ENCODE peak calls at places on chromosomes 13 and 19, in five cellular contexts. S, F, M, U and N are unnamed samples.

GRCh38 chr13:51071493-51071892 is 39.6 kb downstream of the C13orf42 start:
- DNase-seq in S (no peak), F (no peak), M (no peak), U (no peak), N (no peak)

GRCh38 chr13:75091707-75092106 is 390.3 kb downstream of the TBC1D4 start:
- DNase-seq in S (no peak), F (no peak), M (no peak), U (no peak), N (no peak)

GRCh38 chr13:39892731-39893293 is 237.3 kb downstream of the COG6 start:
- DNase-seq in S (no peak), F (no peak), M (no peak), U (no peak), N (no peak)

GRCh38 chr19:33426621-33427475 is 53.3 kb downstream of the CEBPG start:
- DNase-seq in S (no peak), F (no peak), M (no peak), U (no peak), N (no peak)

GRCh38 chr13:41418751-41419150 is 38.6 kb upstream of the RGCC start:
- DNase-seq in S (no peak), F (no peak), M (no peak), U (no peak), N (no peak)

GRCh38 chr19:2261438-2262172 is 5.4 kb upstream of the JSRP1 start:
- DNase-seq in S (peak; percentile 67), F (peak; percentile 37), M (no peak), U (peak; percentile 71), N (no peak)

GRCh38 chr13:106156468-106156867 is 379.0 kb downstream of the EFNB2 start:
- DNase-seq in S (no peak), F (peak; percentile 78), M (peak; percentile 99), U (no peak), N (peak; percentile 92)

GRCh38 chr19:8490395-8490760 is 12.1 kb downstream of the PRAM1 start:
- DNase-seq in S (no peak), F (no peak), M (no peak), U (no peak), N (no peak)

GRCh38 chr19:34838753-34839431 is 65.9 kb upstream of the ZNF599 start:
- DNase-seq in S (peak; percentile 82), F (no peak), M (no peak), U (no peak), N (no peak)

GRCh38 chr19:40242480-40242879 is 16.0 kb upstream of the CCNP start:
- DNase-seq in S (no peak), F (no peak), M (no peak), U (no peak), N (no peak)

GRCh38 chr19:15464394-15465385 is at the start of gene RASAL3:
- DNase-seq in S (no peak), F (no peak), M (no peak), U (peak; percentile 68), N (no peak)

GRCh38 chr13:111514646-111515617 is 194.5 kb downstream of the TEX29 start:
- DNase-seq in S (no peak), F (no peak), M (no peak), U (no peak), N (no peak)

GRCh38 chr13:31385534-31385933 is 185.8 kb downstream of the B3GLCT start:
- DNase-seq in S (no peak), F (no peak), M (no peak), U (no peak), N (no peak)

GRCh38 chr13:34469212-34469983 is 472.7 kb upstream of the NBEA start:
- DNase-seq in S (no peak), F (no peak), M (no peak), U (no peak), N (no peak)

GRCh38 chr19:50823389-50824042 is at the start of gene KLK1:
- DNase-seq in S (peak; percentile 80), F (no peak), M (no peak), U (no peak), N (no peak)

GRCh38 chr19:33430674-33431277 is 57.3 kb downstream of the CEBPG start:
- DNase-seq in S (peak; percentile 83), F (peak; percentile 22), M (peak; percentile 61), U (peak; percentile 60), N (peak; percentile 34)

GRCh38 chr13:102763745-102764144 is 9.8 kb downstream of the TEX30 start:
- DNase-seq in S (no peak), F (no peak), M (no peak), U (no peak), N (no peak)

GRCh38 chr19:3977242-3978143 is 6.6 kb upstream of the DAPK3 start:
- DNase-seq in S (no peak), F (no peak), M (no peak), U (no peak), N (no peak)

GRCh38 chr13:73365240-73365639 is 306.4 kb downstream of the KLF5 start:
- DNase-seq in S (no peak), F (no peak), M (no peak), U (no peak), N (no peak)

GRCh38 chr19:46610851-46611770 is 10.0 kb downstream of the CALM3 start:
- DNase-seq in S (no peak), F (no peak), M (peak; percentile 36), U (peak; percentile 39), N (no peak)

GRCh38 chr19:30403583-30403982 is 31.4 kb downstream of the ZNF536 start:
- DNase-seq in S (no peak), F (no peak), M (no peak), U (no peak), N (no peak)

GRCh38 chr13:76522083-76522755 is 364.0 kb downstream of the KCTD12 start:
- DNase-seq in S (no peak), F (no peak), M (peak; percentile 37), U (no peak), N (no peak)

GRCh38 chr13:51760592-51760991 is 43.4 kb downstream of the DHRS12 start:
- DNase-seq in S (no peak), F (no peak), M (no peak), U (no peak), N (no peak)

GRCh38 chr13:24923305-24923640 is 159.3 kb downstream of the RNF17 start:
- DNase-seq in S (no peak), F (no peak), M (peak; percentile 75), U (peak; percentile 83), N (peak; percentile 47)

GRCh38 chr19:14081797-14082674 is 3.5 kb downstream of the C19orf67 start:
- DNase-seq in S (peak; percentile 73), F (no peak), M (peak; percentile 27), U (no peak), N (no peak)

DNA sequence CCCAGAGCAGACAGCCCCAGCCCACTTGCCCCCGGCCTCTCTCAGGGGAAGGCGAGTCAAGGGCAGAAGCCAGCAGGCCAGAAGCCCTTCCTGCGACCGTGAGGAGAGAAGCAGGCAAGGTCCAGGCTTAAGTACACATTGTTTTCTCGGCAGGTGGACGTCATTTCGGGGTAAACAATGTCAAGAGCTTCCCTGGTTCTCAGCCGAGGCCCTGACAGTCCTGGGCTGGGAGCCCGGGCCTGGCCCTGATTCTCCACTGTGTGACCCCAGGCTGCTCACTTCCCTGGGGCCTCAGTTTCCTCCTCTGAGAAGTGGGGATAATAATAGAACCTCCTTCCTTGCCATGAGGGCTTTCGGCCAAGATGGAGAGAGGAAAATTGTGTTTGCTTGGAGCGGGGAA is 19.4 kb downstream of the PLVAP start:
- DNase-seq in S (no peak), F (no peak), M (no peak), U (no peak), N (no peak)
- H3K27ac ChIP-seq in S (peak overlapping the region; percentile 22), F (no peak overlapping the region), M (no peak overlapping the region), U (no peak overlapping the region), N (no peak overlapping the region)

DNA sequence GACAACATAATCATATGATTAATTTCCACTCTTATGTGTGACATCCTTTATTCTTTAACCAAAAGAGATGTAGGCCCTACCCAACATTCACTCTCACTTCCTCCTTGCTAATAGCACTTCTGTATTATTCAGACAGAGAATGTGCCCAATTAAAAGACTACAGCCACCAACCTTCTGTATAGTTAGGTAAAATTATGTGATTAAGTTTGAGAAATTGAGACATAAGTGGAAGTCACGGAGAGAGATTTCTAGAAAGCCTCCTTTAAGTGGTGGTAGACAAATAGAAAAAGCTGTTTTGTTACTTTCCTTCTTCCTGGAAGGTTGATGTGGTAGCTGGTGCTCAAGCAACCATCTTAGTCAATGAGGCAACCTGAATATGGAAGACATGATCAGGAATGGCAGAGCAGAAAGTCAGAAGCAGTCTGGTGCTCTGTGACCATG is 14.8 kb downstream of the EPSTI1 start:
- DNase-seq in S (no peak), F (no peak), M (no peak), U (no peak), N (no peak)
- TF ChIP-seq CTCF in S (no peak), F (no peak), M (no peak), U (no peak), N (no peak)

GRCh38 chr19:54100560-54100959 is at the start of gene OSCAR:
- DNase-seq in S (no peak), F (no peak), M (no peak), U (no peak), N (no peak)

GRCh38 chr19:54102421-54103169 is at the start of gene NDUFA3:
- DNase-seq in S (peak; percentile 97), F (peak; percentile 95), M (peak; percentile 98), U (peak; percentile 99), N (peak; percentile 97)

GRCh38 chr19:54095136-54095858 is 5.3 kb downstream of the OSCAR start:
- DNase-seq in S (no peak), F (no peak), M (no peak), U (no peak), N (no peak)

GRCh38 chr19:54094601-54095000 is 6.0 kb downstream of the OSCAR start:
- DNase-seq in S (no peak), F (no peak), M (no peak), U (no peak), N (no peak)

DNA sequence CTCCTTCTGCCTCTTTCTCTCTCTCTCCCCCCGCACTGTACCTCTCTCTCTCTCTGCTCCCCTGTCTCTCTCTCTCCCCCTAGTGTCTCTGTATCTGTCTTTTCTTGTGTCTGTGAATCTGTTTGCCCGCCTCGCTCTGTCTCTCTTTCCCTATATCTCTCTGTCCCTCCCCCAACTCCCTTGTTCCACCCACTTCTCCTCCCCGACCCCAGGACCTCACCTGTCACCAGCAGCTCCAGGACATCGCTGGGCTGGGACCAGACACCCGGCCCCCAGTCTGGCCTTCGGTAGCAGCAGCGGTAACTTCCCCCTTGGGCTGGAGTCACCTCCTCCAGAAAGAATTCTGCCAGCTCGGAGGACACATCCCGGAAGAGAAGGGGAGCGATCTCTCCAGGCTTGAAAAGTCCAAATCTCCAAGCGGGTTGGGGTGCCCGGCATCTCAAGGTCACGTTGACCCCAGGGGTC is 3.9 kb downstream of the OSCAR start:
- DNase-seq in S (peak; percentile 67), F (peak; percentile 19), M (peak; percentile 17), U (peak; percentile 67), N (no peak)
- H3K4me3 ChIP-seq in S (peak overlapping the region; percentile 1), F (peak overlapping the region; percentile 25), M (peak overlapping the region; percentile 38), U (peak overlapping the region; percentile 45), N (peak overlapping the region; percentile 49)

DNA sequence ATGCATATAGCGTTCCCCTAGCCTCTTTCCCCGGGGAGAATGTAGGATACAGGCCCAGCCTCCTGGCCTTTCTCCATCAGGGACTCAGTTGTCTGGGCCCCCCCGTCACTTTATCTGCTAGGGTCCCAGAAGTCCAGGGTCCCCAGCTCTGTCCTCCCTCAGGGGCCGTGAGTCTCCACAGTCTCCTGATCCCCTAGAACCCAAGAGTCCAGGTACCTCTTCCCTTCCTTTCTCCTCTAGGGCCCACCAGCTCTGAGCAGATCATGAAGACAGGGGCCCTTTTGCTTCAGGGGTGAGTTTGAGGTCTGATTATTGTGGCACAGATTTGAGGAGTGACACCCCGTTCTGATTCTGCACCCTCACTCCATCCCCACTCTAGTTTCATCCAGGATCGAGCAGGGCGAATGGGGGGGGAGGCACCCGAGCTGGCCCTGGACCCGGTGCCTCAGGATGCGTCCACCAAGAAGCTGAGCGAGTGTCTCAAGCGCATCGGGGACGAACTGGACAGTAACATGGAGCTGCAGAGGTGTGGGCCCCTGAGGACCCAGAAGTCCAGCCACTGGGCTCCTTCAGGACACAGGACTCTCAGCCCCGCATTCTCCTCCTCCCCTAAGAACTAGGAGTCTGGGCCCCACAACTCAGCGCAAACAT is 758 bp downstream of the BAX start:
- DNase-seq in S (no peak), F (no peak), M (no peak), U (no peak), N (no peak)
- H3K27ac ChIP-seq in S (peak overlapping the region; percentile 80), F (peak overlapping the region; percentile 92), M (peak overlapping the region; percentile 97), U (peak overlapping the region; percentile 51), N (peak overlapping the region; percentile 95)